ENCODE peak calls at places on chromosomes 16 and 17, in four cellular contexts. One of them, this sample, is unnamed.
A peak's percentile ranks its signal among the peaks of the same experiment; 100 is the strongest.

GRCh38 chr16:66261826-66262225 is 104.7 kb upstream of the CDH5 start:
- DNase-seq in MCF 10A: no peak
- DNase-seq in naive thymus-derived CD4-positive, alpha-beta T cell: no peak
- DNase-seq in effector CD4-positive, alpha-beta T cell: no peak
- DNase-seq in this sample: no peak

GRCh38 chr17:13273744-13274295 is 256.0 kb upstream of the ELAC2 start:
- DNase-seq in MCF 10A: no peak
- DNase-seq in naive thymus-derived CD4-positive, alpha-beta T cell: no peak
- DNase-seq in effector CD4-positive, alpha-beta T cell: no peak
- DNase-seq in this sample: no peak

GRCh38 chr17:2106308-2106707 is 51.4 kb downstream of the HIC1 start:
- DNase-seq in MCF 10A: no peak
- DNase-seq in naive thymus-derived CD4-positive, alpha-beta T cell: no peak
- DNase-seq in effector CD4-positive, alpha-beta T cell: no peak
- DNase-seq in this sample: no peak

GRCh38 chr16:65510850-65511249 is 389.0 kb upstream of the CDH11 start:
- DNase-seq in MCF 10A: no peak
- DNase-seq in naive thymus-derived CD4-positive, alpha-beta T cell: no peak
- DNase-seq in effector CD4-positive, alpha-beta T cell: no peak
- DNase-seq in this sample: no peak

GRCh38 chr16:53945996-53946395 is 242.0 kb downstream of the FTO start:
- DNase-seq in MCF 10A: peak; percentile 53
- DNase-seq in naive thymus-derived CD4-positive, alpha-beta T cell: no peak
- DNase-seq in effector CD4-positive, alpha-beta T cell: no peak
- DNase-seq in this sample: peak; percentile 79

GRCh38 chr16:56087636-56088035 is 103.7 kb upstream of the GNAO1 start:
- DNase-seq in MCF 10A: no peak
- DNase-seq in naive thymus-derived CD4-positive, alpha-beta T cell: no peak
- DNase-seq in effector CD4-positive, alpha-beta T cell: no peak
- DNase-seq in this sample: no peak

GRCh38 chr16:88358033-88358481 is 24.7 kb upstream of the ZNF469 start:
- DNase-seq in MCF 10A: no peak
- DNase-seq in naive thymus-derived CD4-positive, alpha-beta T cell: no peak
- DNase-seq in effector CD4-positive, alpha-beta T cell: no peak
- DNase-seq in this sample: no peak

GRCh38 chr17:40474419-40475002 is 26.9 kb downstream of the TNS4 start:
- DNase-seq in MCF 10A: peak; percentile 70
- DNase-seq in naive thymus-derived CD4-positive, alpha-beta T cell: no peak
- DNase-seq in effector CD4-positive, alpha-beta T cell: no peak
- DNase-seq in this sample: no peak

GRCh38 chr17:8753976-8754440 is 4.3 kb downstream of the SPDYE4 start:
- DNase-seq in MCF 10A: peak; percentile 36
- DNase-seq in naive thymus-derived CD4-positive, alpha-beta T cell: no peak
- DNase-seq in effector CD4-positive, alpha-beta T cell: no peak
- DNase-seq in this sample: peak; percentile 49

GRCh38 chr17:82095777-82096708 is 2.0 kb downstream of the FASN start:
- DNase-seq in MCF 10A: no peak
- DNase-seq in naive thymus-derived CD4-positive, alpha-beta T cell: peak; percentile 9
- DNase-seq in effector CD4-positive, alpha-beta T cell: no peak
- DNase-seq in this sample: no peak

GRCh38 chr16:25177831-25178688 is 38.7 kb upstream of the AQP8 start:
- DNase-seq in MCF 10A: no peak
- DNase-seq in naive thymus-derived CD4-positive, alpha-beta T cell: no peak
- DNase-seq in effector CD4-positive, alpha-beta T cell: no peak
- DNase-seq in this sample: no peak

GRCh38 chr17:65294184-65294719 is 157.1 kb downstream of the RGS9 start:
- DNase-seq in MCF 10A: peak; percentile 75
- DNase-seq in naive thymus-derived CD4-positive, alpha-beta T cell: peak; percentile 43
- DNase-seq in effector CD4-positive, alpha-beta T cell: peak; percentile 36
- DNase-seq in this sample: peak; percentile 66

GRCh38 chr17:37100231-37100630 is 151.5 kb downstream of the AATF start:
- DNase-seq in MCF 10A: no peak
- DNase-seq in naive thymus-derived CD4-positive, alpha-beta T cell: no peak
- DNase-seq in effector CD4-positive, alpha-beta T cell: no peak
- DNase-seq in this sample: no peak

GRCh38 chr17:73760186-73760758 is 116.0 kb upstream of the SDK2 start:
- DNase-seq in MCF 10A: no peak
- DNase-seq in naive thymus-derived CD4-positive, alpha-beta T cell: no peak
- DNase-seq in effector CD4-positive, alpha-beta T cell: no peak
- DNase-seq in this sample: peak; percentile 18

GRCh38 chr17:16989230-16989952 is 17.5 kb upstream of the TNFRSF13B start:
- DNase-seq in MCF 10A: no peak
- DNase-seq in naive thymus-derived CD4-positive, alpha-beta T cell: no peak
- DNase-seq in effector CD4-positive, alpha-beta T cell: no peak
- DNase-seq in this sample: peak; percentile 45

GRCh38 chr16:50837324-50837723 is 95.4 kb downstream of the CYLD start:
- DNase-seq in MCF 10A: no peak
- DNase-seq in naive thymus-derived CD4-positive, alpha-beta T cell: no peak
- DNase-seq in effector CD4-positive, alpha-beta T cell: no peak
- DNase-seq in this sample: no peak

GRCh38 chr17:66978514-66979061 is 14.1 kb downstream of the CACNG4 start:
- DNase-seq in MCF 10A: no peak
- DNase-seq in naive thymus-derived CD4-positive, alpha-beta T cell: no peak
- DNase-seq in effector CD4-positive, alpha-beta T cell: no peak
- DNase-seq in this sample: no peak

GRCh38 chr17:36869856-36870617 is 67.2 kb upstream of the LHX1 start:
- DNase-seq in MCF 10A: peak; percentile 88
- DNase-seq in naive thymus-derived CD4-positive, alpha-beta T cell: no peak
- DNase-seq in effector CD4-positive, alpha-beta T cell: no peak
- DNase-seq in this sample: no peak

GRCh38 chr17:48457080-48457836 is 27.2 kb upstream of the SKAP1 start:
- DNase-seq in MCF 10A: peak; percentile 64
- DNase-seq in naive thymus-derived CD4-positive, alpha-beta T cell: peak; percentile 70
- DNase-seq in effector CD4-positive, alpha-beta T cell: peak; percentile 73
- DNase-seq in this sample: no peak

GRCh38 chr17:63997341-63998048 is 656 bp upstream of the PRR29 start:
- DNase-seq in MCF 10A: no peak
- DNase-seq in naive thymus-derived CD4-positive, alpha-beta T cell: no peak
- DNase-seq in effector CD4-positive, alpha-beta T cell: no peak
- DNase-seq in this sample: no peak

GRCh38 chr16:83307206-83307990 is 500.4 kb upstream of the HSBP1 start:
- DNase-seq in MCF 10A: no peak
- DNase-seq in naive thymus-derived CD4-positive, alpha-beta T cell: no peak
- DNase-seq in effector CD4-positive, alpha-beta T cell: no peak
- DNase-seq in this sample: no peak

GRCh38 chr17:77115947-77116346 is 24.8 kb upstream of the SEC14L1 start:
- DNase-seq in MCF 10A: no peak
- DNase-seq in naive thymus-derived CD4-positive, alpha-beta T cell: no peak
- DNase-seq in effector CD4-positive, alpha-beta T cell: no peak
- DNase-seq in this sample: no peak